ENCODE peak calls at places on chromosomes 11 and 22, in five cellular contexts. J is sigmoid colon, T is spleen, E is transverse colon, L is prostate gland. B is an unnamed sample.

GRCh38 chr11:65663634-65664200 is 1.0 kb upstream of the RELA start:
- DNase-seq in L (no peak), J (peak), E (peak), T (peak), B (peak)

GRCh38 chr11:43517518-43517917 is 158.8 kb downstream of the TTC17 start:
- DNase-seq in E (no peak), L (no peak), T (no peak), J (no peak), B (no peak)

GRCh38 chr22:41504397-41504796 is 35.5 kb downstream of the ACO2 start:
- DNase-seq in E (no peak), J (no peak), L (no peak), T (no peak), B (no peak)

GRCh38 chr22:37178350-37179125 is 9.5 kb downstream of the C1QTNF6 start:
- DNase-seq in L (no peak), T (peak), E (peak), J (no peak), B (peak)

GRCh38 chr11:30016588-30017363 is at the start of gene KCNA4:
- DNase-seq in L (no peak), E (no peak), T (no peak), J (no peak), B (no peak)

GRCh38 chr22:28440517-28441366 is 238.9 kb downstream of the TTC28 start:
- DNase-seq in J (no peak), T (no peak), L (no peak), E (no peak), B (no peak)

GRCh38 chr22:41245917-41246499 is 5.3 kb upstream of the CHADL start:
- DNase-seq in L (no peak), T (no peak), E (no peak), J (no peak), B (no peak)

GRCh38 chr11:115528217-115528616 is 24.0 kb upstream of the CADM1 start:
- DNase-seq in J (no peak), E (no peak), L (no peak), T (no peak), B (no peak)

GRCh38 chr11:111327908-111328624 is 29.7 kb downstream of the POU2AF3 start:
- DNase-seq in L (peak), T (no peak), J (peak), E (no peak), B (peak)

GRCh38 chr11:85787809-85788805 is 22.8 kb downstream of the SYTL2 start:
- DNase-seq in T (no peak), E (peak), J (no peak), L (no peak), B (no peak)

GRCh38 chr11:110362916-110363574 is 66.6 kb upstream of the RDX start:
- DNase-seq in E (no peak), T (no peak), L (no peak), J (no peak), B (peak)

GRCh38 chr11:12179521-12179920 is 69.1 kb downstream of the MICAL2 start:
- DNase-seq in E (no peak), J (no peak), L (no peak), T (no peak), B (no peak)

GRCh38 chr11:21785351-21785750 is 407.5 kb upstream of the ANO5 start:
- DNase-seq in L (no peak), J (no peak), T (no peak), E (no peak), B (no peak)

GRCh38 chr22:39900306-39901227 is at the start of gene GRAP2:
- DNase-seq in L (no peak), E (peak), J (no peak), T (no peak), B (no peak)

GRCh38 chr11:132992838-132993680 is 539.2 kb downstream of the OPCML start:
- DNase-seq in J (no peak), E (no peak), L (no peak), T (no peak), B (no peak)

GRCh38 chr11:111064118-111064517 is 181.4 kb upstream of the POU2AF2 start:
- DNase-seq in L (no peak), E (no peak), J (no peak), T (no peak), B (no peak)

GRCh38 chr11:88814076-88814475 is 251.7 kb downstream of the GRM5 start:
- DNase-seq in J (no peak), E (no peak), T (no peak), L (no peak), B (no peak)

GRCh38 chr11:119029340-119030028 is 1.2 kb downstream of the SLC37A4 start:
- DNase-seq in E (peak), T (peak), J (peak), L (peak), B (peak)

GRCh38 chr22:35785181-35785923 is 67.7 kb downstream of the APOL5 start:
- DNase-seq in T (no peak), J (no peak), E (no peak), L (no peak), B (no peak)

GRCh38 chr11:60887531-60887930 is 18.9 kb downstream of the PRPF19 start:
- DNase-seq in E (peak), T (no peak), L (peak), J (no peak), B (peak)

GRCh38 chr11:33774356-33775063 is at the start of gene FBXO3:
- DNase-seq in E (peak), J (peak), L (peak), T (peak), B (peak)

GRCh38 chr11:3890014-3890413 is 34.5 kb downstream of the STIM1 start:
- DNase-seq in T (no peak), J (no peak), E (no peak), L (no peak), B (no peak)

GRCh38 chr22:22682196-22682595 is 37.8 kb downstream of the GGTLC2 start:
- DNase-seq in T (no peak), L (no peak), E (no peak), J (no peak), B (no peak)

GRCh38 chr22:35538801-35539321 is 1.8 kb upstream of the RASD2 start:
- DNase-seq in E (peak), T (no peak), L (no peak), J (no peak), B (no peak)

GRCh38 chr11:94031625-94032024 is 10.5 kb downstream of the HEPHL1 start:
- DNase-seq in T (no peak), J (no peak), E (no peak), L (no peak), B (no peak)

GRCh38 chr22:38017272-38017920 is 33.0 kb upstream of the SOX10 start:
- DNase-seq in L (peak), E (peak), T (no peak), J (peak), B (peak)

GRCh38 chr11:7278314-7278917 is 26.7 kb downstream of the SYT9 start:
- DNase-seq in E (no peak), J (no peak), T (no peak), L (no peak), B (no peak)

GRCh38 chr11:75283391-75283931 is 42.9 kb downstream of the TPBGL start:
- DNase-seq in T (no peak), L (no peak), J (no peak), E (no peak), B (no peak)

GRCh38 chr11:120906752-120907151 is 117.2 kb upstream of the TBCEL start:
- DNase-seq in E (no peak), J (no peak), L (no peak), T (peak), B (no peak)

GRCh38 chr11:93464938-93465337 is 78.3 kb downstream of the SMCO4 start:
- DNase-seq in E (no peak), J (no peak), T (no peak), L (no peak), B (no peak)

GRCh38 chr22:39789794-39790193 is 103.8 kb downstream of the ENTHD1 start:
- DNase-seq in E (peak), L (no peak), J (no peak), T (no peak), B (no peak)

GRCh38 chr11:76102772-76103171 is 103.5 kb downstream of the WNT11 start:
- DNase-seq in J (no peak), L (no peak), E (peak), T (no peak), B (peak)

GRCh38 chr11:122204206-122204605 is 88.2 kb upstream of the BLID start:
- DNase-seq in J (no peak), E (no peak), L (no peak), T (no peak), B (no peak)
- TF ChIP-seq POLR2AphosphoS5 in J (no peak), E (no peak), L (no peak), T (no peak), B (no peak)

GRCh38 chr11:100978942-100979341 is 150.7 kb downstream of the PGR start:
- DNase-seq in E (no peak), L (no peak), T (no peak), J (no peak), B (no peak)

GRCh38 chr11:100978442-100978841 is 151.2 kb downstream of the PGR start:
- DNase-seq in L (no peak), J (no peak), T (no peak), E (no peak), B (no peak)

GRCh38 chr11:100984668-100985067 is 144.9 kb downstream of the PGR start:
- DNase-seq in J (no peak), L (no peak), T (no peak), E (no peak), B (no peak)

GRCh38 chr11:100981196-100981824 is 148.3 kb downstream of the PGR start:
- DNase-seq in T (no peak), L (no peak), E (no peak), J (no peak), B (no peak)

DNA sequence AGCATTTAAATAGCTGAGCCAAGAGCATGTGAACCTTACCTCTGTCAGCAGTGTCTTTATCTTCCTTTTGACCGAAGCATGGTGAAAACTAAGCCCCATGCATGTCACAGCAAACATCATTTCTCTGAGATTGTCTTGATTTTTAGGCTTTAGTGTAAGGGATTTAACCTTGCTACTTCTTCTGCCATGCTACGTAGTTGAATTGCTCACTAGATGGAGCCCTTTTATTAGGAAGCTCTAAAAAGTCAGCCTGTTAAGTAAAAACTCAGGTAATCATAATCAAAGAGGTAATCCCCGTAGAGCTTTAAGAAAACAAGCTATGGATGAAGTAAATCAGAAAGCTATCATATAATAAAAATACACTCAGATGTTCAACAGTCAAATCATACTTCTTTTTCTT is 149.5 kb downstream of the PGR start:
- DNase-seq in J (no peak), L (no peak), E (no peak), T (no peak), B (no peak)
- TF ChIP-seq CTCF in J (peak), L (peak), E (no peak), T (no peak), B (no peak)

GRCh38 chr22:50218153-50218995 is 17.6 kb downstream of the SELENOO start:
- DNase-seq in T (no peak), J (peak), E (no peak), L (no peak), B (no peak)
- TF ChIP-seq POLR2A in T (no peak), J (no peak), E (no peak), L (no peak), B (no peak)

GRCh38 chr22:44975444-44976262 is 34.2 kb downstream of the PHF21B start:
- DNase-seq in L (peak), J (peak), T (peak), E (peak), B (peak)
- TF ChIP-seq POLR2AphosphoS5 in L (peak), J (no peak), T (no peak), E (no peak), B (no peak)

GRCh38 chr11:59810189-59810910 is at the start of gene MRPL16:
- DNase-seq in T (peak), E (peak), J (peak), L (peak), B (peak)
- TF ChIP-seq CTCF in T (peak), E (peak), J (no peak), L (peak), B (peak)

GRCh38 chr11:35138949-35139881 is at the start of gene CD44:
- DNase-seq in L (peak), E (peak), J (peak), T (peak), B (peak)
- TF ChIP-seq POLR2A in L (peak), E (peak), J (peak), T (no peak), B (no peak)

DNA sequence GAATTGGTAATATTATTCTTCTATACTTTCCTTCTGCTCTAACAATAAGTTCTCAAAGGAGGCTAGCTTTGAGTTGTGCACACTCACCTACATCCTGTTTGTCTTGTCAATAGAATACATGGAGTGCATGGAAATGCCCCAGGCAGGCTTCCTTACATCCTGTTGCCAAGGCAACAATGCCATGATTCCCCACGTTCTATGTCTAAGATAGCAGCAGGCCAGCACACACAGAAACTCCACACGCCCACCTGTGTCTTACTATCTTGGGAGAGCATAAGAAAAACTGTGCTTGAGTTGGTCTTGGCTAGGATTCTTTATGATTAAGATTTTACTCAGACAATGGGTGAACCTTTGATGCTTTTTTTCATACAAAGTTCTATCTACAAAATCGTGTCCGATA is 379.2 kb downstream of the AASDHPPT start:
- DNase-seq in E (no peak), J (no peak), T (no peak), L (no peak), B (no peak)
- TF ChIP-seq POLR2AphosphoS5 in E (no peak), J (no peak), T (no peak), L (no peak), B (no peak)

GRCh38 chr11:9363954-9364912 is 20.2 kb upstream of the IPO7 start:
- DNase-seq in L (peak), J (peak), T (peak), E (peak), B (peak)
- TF ChIP-seq CTCF in L (peak), J (no peak), T (no peak), E (no peak), B (no peak)

GRCh38 chr22:17633217-17633997 is 4.9 kb upstream of the ATP6V1E1 start:
- DNase-seq in T (no peak), L (peak), E (no peak), J (no peak), B (no peak)
- TF ChIP-seq POLR2A in T (no peak), L (no peak), E (no peak), J (no peak), B (no peak)

B was measured in stomach.